ENCODE peak calls at places on chromosomes 1 and 21, in six cellular contexts. One of them, this sample, is unnamed.

GRCh38 chr1:220734571-220735326 is 13.4 kb upstream of the MTARC2 start:
- DNase-seq in K562: no peak
- DNase-seq in SK-N-SH: no peak
- DNase-seq in HepG2: peak; percentile 86
- DNase-seq in H1: no peak
- DNase-seq in GM12878: no peak
- DNase-seq in this sample: no peak

GRCh38 chr1:241608379-241609033 is 31.7 kb downstream of the CHML start:
- DNase-seq in K562: no peak
- DNase-seq in SK-N-SH: no peak
- DNase-seq in HepG2: no peak
- DNase-seq in H1: no peak
- DNase-seq in GM12878: no peak
- DNase-seq in this sample: no peak

GRCh38 chr1:190353538-190354101 is 124.0 kb downstream of the BRINP3 start:
- DNase-seq in K562: no peak
- DNase-seq in SK-N-SH: no peak
- DNase-seq in HepG2: no peak
- DNase-seq in H1: no peak
- DNase-seq in GM12878: no peak
- DNase-seq in this sample: no peak

GRCh38 chr1:227315500-227316346 is 2.6 kb downstream of the CDC42BPA start:
- DNase-seq in K562: peak; percentile 65
- DNase-seq in SK-N-SH: no peak
- DNase-seq in HepG2: peak; percentile 79
- DNase-seq in H1: no peak
- DNase-seq in GM12878: no peak
- DNase-seq in this sample: no peak

GRCh38 chr1:161133220-161133740 is 813 bp upstream of the DEDD start:
- DNase-seq in K562: no peak
- DNase-seq in SK-N-SH: peak; percentile 26
- DNase-seq in HepG2: no peak
- DNase-seq in H1: no peak
- DNase-seq in GM12878: no peak
- DNase-seq in this sample: no peak

GRCh38 chr1:6166655-6167390 is 13.3 kb downstream of the CHD5 start:
- DNase-seq in K562: no peak
- DNase-seq in SK-N-SH: no peak
- DNase-seq in HepG2: no peak
- DNase-seq in H1: no peak
- DNase-seq in GM12878: no peak
- DNase-seq in this sample: no peak

GRCh38 chr1:5099018-5099417 is 444.6 kb downstream of the AJAP1 start:
- DNase-seq in K562: no peak
- DNase-seq in SK-N-SH: no peak
- DNase-seq in HepG2: no peak
- DNase-seq in H1: no peak
- DNase-seq in GM12878: no peak
- DNase-seq in this sample: no peak

GRCh38 chr1:208917719-208918118 is 665.8 kb upstream of the CAMK1G start:
- DNase-seq in K562: no peak
- DNase-seq in SK-N-SH: no peak
- DNase-seq in HepG2: no peak
- DNase-seq in H1: no peak
- DNase-seq in GM12878: no peak
- DNase-seq in this sample: no peak

GRCh38 chr1:21149430-21149861 is 27.3 kb downstream of the EIF4G3 start:
- DNase-seq in K562: no peak
- DNase-seq in SK-N-SH: peak; percentile 34
- DNase-seq in HepG2: no peak
- DNase-seq in H1: no peak
- DNase-seq in GM12878: no peak
- DNase-seq in this sample: peak; percentile 6

GRCh38 chr21:42650033-42650370 is 3.4 kb upstream of the PDE9A start:
- DNase-seq in K562: no peak
- DNase-seq in SK-N-SH: no peak
- DNase-seq in HepG2: no peak
- DNase-seq in H1: no peak
- DNase-seq in GM12878: no peak
- DNase-seq in this sample: no peak

GRCh38 chr21:42653492-42654061 is at the start of gene PDE9A:
- DNase-seq in K562: peak; percentile 54
- DNase-seq in SK-N-SH: peak; percentile 90
- DNase-seq in HepG2: no peak
- DNase-seq in H1: peak; percentile 69
- DNase-seq in GM12878: no peak
- DNase-seq in this sample: no peak

GRCh38 chr21:42652527-42653491 is 612 bp upstream of the PDE9A start:
- DNase-seq in K562: peak; percentile 63
- DNase-seq in SK-N-SH: peak; percentile 98
- DNase-seq in HepG2: peak; percentile 58
- DNase-seq in H1: peak; percentile 75
- DNase-seq in GM12878: no peak
- DNase-seq in this sample: no peak

GRCh38 chr21:42650441-42651421 is 2.7 kb upstream of the PDE9A start:
- DNase-seq in K562: no peak
- DNase-seq in SK-N-SH: no peak
- DNase-seq in HepG2: no peak
- DNase-seq in H1: no peak
- DNase-seq in GM12878: no peak
- DNase-seq in this sample: no peak

DNA sequence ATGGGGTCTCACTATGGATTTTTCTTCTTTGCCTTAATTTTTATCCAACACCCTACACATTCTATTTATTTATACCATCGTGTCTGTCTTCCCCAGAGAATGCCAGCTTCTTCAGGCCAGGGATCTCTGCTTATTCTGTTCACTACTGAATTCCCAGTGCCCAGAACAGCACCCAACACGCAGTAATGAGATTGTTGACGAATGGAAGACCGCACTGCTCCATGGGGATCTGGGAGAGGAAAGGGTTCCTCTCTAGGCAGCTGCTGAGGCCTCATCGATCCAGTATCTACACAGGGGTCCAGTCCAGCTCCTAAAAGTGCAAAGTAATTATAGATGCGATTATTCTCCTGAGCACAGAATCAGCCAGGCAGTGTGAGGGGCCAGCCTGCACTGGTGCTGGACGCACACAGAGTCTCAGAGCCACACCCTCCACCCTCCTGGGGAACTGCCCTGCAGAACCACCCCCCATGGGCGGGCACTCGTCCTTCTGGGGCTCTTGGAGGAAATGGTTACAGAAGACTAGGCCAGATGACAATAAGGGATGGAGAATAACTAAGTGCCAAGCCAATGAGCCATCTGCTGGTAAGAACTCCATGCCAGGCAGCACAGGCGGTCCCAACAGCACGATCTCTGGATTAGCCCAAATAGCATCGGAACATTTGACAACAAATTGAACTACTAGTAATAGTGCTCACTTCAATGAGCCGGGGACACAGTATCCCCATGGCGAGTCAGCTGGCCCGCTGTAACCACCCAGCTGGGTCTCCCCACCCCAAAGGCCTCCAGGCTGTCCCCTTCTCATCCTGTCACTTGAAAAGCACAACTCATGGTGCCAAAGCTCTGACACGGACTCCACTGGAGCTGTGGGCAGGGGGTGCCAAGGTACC is 1.7 kb upstream of the PDE9A start:
- DNase-seq in K562: no peak
- DNase-seq in SK-N-SH: no peak
- DNase-seq in HepG2: no peak
- DNase-seq in H1: no peak
- DNase-seq in GM12878: no peak
- DNase-seq in this sample: no peak
- TF ChIP-seq JUND in K562: no peak
- TF ChIP-seq JUND in SK-N-SH: no peak
- TF ChIP-seq JUND in HepG2: no peak
- TF ChIP-seq JUND in H1: no peak
- TF ChIP-seq JUND in GM12878: no peak
- TF ChIP-seq JUND in this sample: no peak

DNA sequence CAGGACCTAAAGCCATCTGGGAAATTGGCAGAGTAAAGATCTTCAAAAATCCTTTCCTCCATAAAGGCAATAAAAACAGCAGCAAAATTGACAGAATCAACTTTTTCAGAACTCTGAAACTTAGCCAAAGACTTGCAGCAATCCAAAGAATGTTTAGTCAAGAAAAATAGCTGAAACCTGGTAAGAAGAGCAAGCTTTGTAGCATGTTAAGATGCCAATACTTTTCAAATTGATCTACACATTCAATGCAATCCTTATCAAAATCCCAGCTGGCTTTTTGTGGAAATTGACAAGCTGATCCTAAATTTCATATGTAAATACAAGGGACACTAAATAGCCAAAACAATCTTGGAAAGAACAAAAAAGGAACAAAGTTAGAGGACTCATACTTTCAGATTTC is 23.8 kb upstream of the FAM163A start:
- DNase-seq in K562: no peak
- DNase-seq in SK-N-SH: no peak
- DNase-seq in HepG2: no peak
- DNase-seq in H1: no peak
- DNase-seq in GM12878: no peak
- DNase-seq in this sample: no peak
- H3K9me3 ChIP-seq in K562: no peaks in the 10 kb centered on the region
- H3K9me3 ChIP-seq in SK-N-SH: peaks cover 5% of the 10 kb centered on the region
- H3K9me3 ChIP-seq in HepG2: peaks cover 28% of the 10 kb centered on the region
- H3K9me3 ChIP-seq in H1: peaks cover 7% of the 10 kb centered on the region
- H3K9me3 ChIP-seq in GM12878: no peaks in the 10 kb centered on the region
- H3K9me3 ChIP-seq in this sample: peaks cover 9% of the 10 kb centered on the region

DNA sequence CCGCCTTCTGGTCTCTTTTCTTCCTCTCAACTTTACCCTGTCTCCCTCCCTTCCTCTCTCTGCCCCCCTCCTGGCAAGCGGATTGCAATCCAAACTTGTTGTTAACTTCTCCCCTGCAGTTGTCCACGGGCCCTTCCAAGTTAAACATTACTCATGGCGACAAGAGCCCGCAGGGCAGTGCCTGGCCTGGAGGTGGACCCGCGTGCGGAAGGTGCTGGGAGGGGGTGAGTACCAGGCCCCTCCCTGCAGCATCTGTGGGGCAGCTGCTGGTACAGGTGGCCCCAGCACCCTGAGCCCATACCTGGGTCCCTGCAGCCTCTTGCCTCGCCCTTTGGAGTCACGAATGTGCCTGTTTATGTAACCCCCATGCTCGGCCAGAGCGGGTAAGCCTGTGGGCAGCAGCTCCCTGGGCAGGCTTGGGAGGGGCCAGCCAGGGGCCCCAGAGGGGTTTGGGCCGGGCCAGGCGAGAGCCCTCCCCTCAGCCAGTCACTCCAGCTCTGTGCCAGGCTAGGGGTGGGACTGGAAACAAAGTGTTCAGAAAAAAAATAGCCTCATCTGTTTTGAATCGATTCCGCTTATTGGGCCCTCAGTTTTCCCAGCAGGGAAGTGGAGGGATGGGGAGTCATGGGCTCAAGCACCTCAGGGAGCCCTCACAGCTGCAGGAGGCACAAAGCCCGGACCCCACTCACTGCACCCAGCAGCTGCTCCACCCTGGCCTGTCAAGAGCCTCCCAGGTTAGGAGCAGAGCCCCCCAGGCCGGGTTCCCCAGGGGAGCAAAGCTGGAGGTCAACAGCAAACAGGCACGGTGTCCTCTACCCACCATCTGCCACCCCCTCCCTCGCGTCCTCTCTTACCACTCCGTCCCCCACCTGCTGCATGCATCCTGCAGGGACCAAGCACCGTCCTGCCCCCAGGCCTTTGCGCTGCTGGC is 14.0 kb upstream of the FAAP20 start:
- DNase-seq in K562: no peak
- DNase-seq in SK-N-SH: no peak
- DNase-seq in HepG2: peak; percentile 93
- DNase-seq in H1: no peak
- DNase-seq in GM12878: no peak
- DNase-seq in this sample: no peak
- TF ChIP-seq MAX in K562: no peak
- TF ChIP-seq MAX in SK-N-SH: no peak
- TF ChIP-seq MAX in HepG2: no peak
- TF ChIP-seq MAX in H1: no peak
- TF ChIP-seq MAX in GM12878: no peak
- TF ChIP-seq MAX in this sample: no peak

DNA sequence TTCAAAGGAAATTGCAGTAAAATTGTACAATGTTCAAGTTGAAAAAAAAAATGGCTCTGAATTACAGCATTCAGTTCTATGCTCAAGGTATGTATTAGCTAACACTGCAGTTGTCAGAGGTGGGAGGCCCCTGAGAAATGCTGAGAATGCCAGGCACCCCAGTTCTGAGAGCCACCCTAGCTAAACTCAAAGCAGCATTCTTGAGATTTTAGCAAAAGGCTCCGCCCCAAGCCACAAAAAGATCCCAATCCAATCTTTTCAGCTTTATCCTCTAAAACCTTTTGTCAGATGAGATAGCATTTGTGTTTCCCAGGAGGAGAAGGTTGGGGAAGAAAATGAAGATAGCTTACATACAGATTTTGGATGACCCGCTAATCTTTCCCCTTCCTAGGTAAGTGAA is 68.8 kb downstream of the SMYD2 start:
- DNase-seq in K562: no peak
- DNase-seq in SK-N-SH: no peak
- DNase-seq in HepG2: no peak
- DNase-seq in H1: no peak
- DNase-seq in GM12878: no peak
- DNase-seq in this sample: no peak
- TF ChIP-seq JUND in K562: no peak
- TF ChIP-seq JUND in SK-N-SH: no peak
- TF ChIP-seq JUND in HepG2: no peak
- TF ChIP-seq JUND in H1: no peak
- TF ChIP-seq JUND in GM12878: no peak
- TF ChIP-seq JUND in this sample: no peak